ENCODE peak calls at places on chromosomes 5 and 9, in eight cellular contexts. M is BJ, K is colonic mucosa, L is gastrocnemius medialis, C is fibroblast of pulmonary artery, E is foreskin fibroblast, S is AG10803, T is uterus. Q is an unnamed sample.

GRCh38 chr5:123906698-123907295 is 394.8 kb downstream of the CSNK1G3 start:
- DNase-seq in M (no peak), K (no peak), L (no peak), C (no peak), E (no peak), S (no peak), T (no peak), Q (no peak)

GRCh38 chr5:109161914-109162683 is 247.7 kb downstream of the PJA2 start:
- DNase-seq in M (peak; percentile 13), K (no peak), L (no peak), C (peak; percentile 63), E (peak; percentile 36), S (peak; percentile 31), T (no peak), Q (no peak)

GRCh38 chr5:134129411-134130238 is 15.1 kb downstream of the TCF7 start:
- DNase-seq in M (no peak), K (no peak), L (no peak), C (no peak), E (no peak), S (no peak), T (no peak), Q (no peak)

GRCh38 chr9:33718987-33719386 is 76.4 kb upstream of the PRSS3 start:
- DNase-seq in M (no peak), K (no peak), L (no peak), C (peak; percentile 49), E (peak; percentile 30), S (peak; percentile 3), T (no peak), Q (no peak)

GRCh38 chr5:172383231-172383802 is 71.0 kb downstream of the SH3PXD2B start:
- DNase-seq in M (no peak), K (peak; percentile 50), L (no peak), C (peak; percentile 64), E (peak; percentile 45), S (no peak), T (no peak), Q (peak; percentile 34)

GRCh38 chr5:14557203-14557725 is 24.3 kb upstream of the OTULINL start:
- DNase-seq in M (no peak), K (peak; percentile 83), L (no peak), C (no peak), E (peak; percentile 4), S (no peak), T (no peak), Q (peak; percentile 67)

GRCh38 chr9:101567725-101567993 is 27.1 kb downstream of the PPP3R2 start:
- DNase-seq in M (no peak), K (no peak), L (no peak), C (no peak), E (no peak), S (no peak), T (no peak), Q (no peak)

GRCh38 chr9:18498947-18499585 is 25.1 kb downstream of the ADAMTSL1 start:
- DNase-seq in M (no peak), K (no peak), L (no peak), C (no peak), E (no peak), S (no peak), T (no peak), Q (no peak)

GRCh38 chr9:85258823-85259370 is 482.9 kb downstream of the AGTPBP1 start:
- DNase-seq in M (peak; percentile 8), K (peak; percentile 50), L (peak; percentile 5), C (peak; percentile 65), E (peak; percentile 69), S (peak; percentile 70), T (no peak), Q (peak; percentile 57)

GRCh38 chr5:67058998-67059746 is 137.4 kb downstream of the CD180 start:
- DNase-seq in M (no peak), K (no peak), L (no peak), C (no peak), E (peak; percentile 21), S (no peak), T (no peak), Q (no peak)

GRCh38 chr9:107671588-107671987 is 182.0 kb upstream of the KLF4 start:
- DNase-seq in M (no peak), K (no peak), L (no peak), C (no peak), E (no peak), S (no peak), T (no peak), Q (no peak)

GRCh38 chr9:16925426-16925825 is 55.0 kb upstream of the BNC2 start:
- DNase-seq in M (peak; percentile 20), K (no peak), L (no peak), C (peak; percentile 32), E (peak; percentile 65), S (peak; percentile 64), T (no peak), Q (no peak)

GRCh38 chr9:18805386-18805785 is 227.6 kb downstream of the SAXO1 start:
- DNase-seq in M (no peak), K (no peak), L (no peak), C (no peak), E (no peak), S (no peak), T (no peak), Q (no peak)

GRCh38 chr5:10701567-10702039 is 59.4 kb downstream of the DAP start:
- DNase-seq in M (no peak), K (peak; percentile 55), L (no peak), C (peak; percentile 61), E (peak; percentile 69), S (peak; percentile 47), T (no peak), Q (no peak)

GRCh38 chr5:2703615-2704014 is 47.9 kb downstream of the IRX2 start:
- DNase-seq in M (no peak), K (no peak), L (no peak), C (no peak), E (no peak), S (no peak), T (no peak), Q (no peak)

DNA sequence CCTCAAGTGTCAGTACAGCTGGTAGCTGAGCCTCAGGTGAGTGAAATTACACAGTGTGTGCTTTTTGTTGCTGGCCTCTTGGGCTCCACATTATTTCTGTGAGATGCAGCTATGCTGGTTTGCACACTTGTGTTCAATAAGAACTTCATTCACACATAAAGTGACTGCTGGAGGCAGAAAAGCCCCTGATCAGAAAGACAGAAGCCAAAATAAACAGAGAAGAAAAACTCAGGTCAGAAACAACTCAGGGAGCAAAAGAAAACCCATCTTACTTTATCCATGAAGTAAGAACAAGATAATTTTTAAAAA is 15.1 kb downstream of the PNPLA7 start:
- DNase-seq in M (no peak), K (no peak), L (no peak), C (no peak), E (no peak), S (no peak), T (no peak), Q (no peak)
- TF ChIP-seq CTCF in M (no peak), K (no peak), L (no peak), C (no peak), E (no peak), S (no peak), T (no peak), Q (no peak)

DNA sequence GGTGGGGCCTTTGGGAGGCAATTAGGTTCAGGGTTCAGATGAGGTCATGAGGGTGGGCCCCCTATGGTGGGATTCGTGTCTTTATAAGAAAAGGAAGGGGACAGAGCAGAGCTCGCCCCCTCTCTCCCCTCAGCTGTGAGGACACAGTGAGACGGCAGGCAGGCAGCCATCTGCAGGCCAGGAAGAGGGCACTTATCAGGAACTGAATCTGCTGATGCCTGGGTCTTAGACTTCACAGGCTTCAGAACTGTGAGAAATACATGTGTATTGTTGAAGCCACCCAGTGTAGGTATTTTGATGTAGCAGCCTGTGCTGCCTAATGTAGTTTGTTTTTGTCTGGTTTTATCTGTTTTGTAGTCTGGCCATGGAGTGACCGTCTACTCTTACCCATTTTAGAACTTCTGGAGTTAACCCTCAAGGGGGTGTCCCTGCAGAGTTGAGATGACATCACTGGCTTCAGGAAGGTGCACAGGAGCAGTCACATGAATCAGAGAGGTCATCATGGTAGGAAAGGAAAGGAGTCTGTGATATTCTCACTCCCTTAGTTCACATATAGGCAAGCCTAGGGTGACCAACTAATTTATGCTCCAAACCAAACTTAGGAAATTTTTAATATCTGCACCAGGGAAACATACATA is 71.0 kb downstream of the LRRC70 start:
- DNase-seq in M (no peak), K (no peak), L (no peak), C (no peak), E (no peak), S (no peak), T (no peak), Q (no peak)
- H3K4me3 ChIP-seq in M (no peak overlapping the region), K (no peak overlapping the region), L (no peak overlapping the region), C (no peak overlapping the region), E (no peak overlapping the region), S (no peak overlapping the region), T (no peak overlapping the region), Q (no peak overlapping the region)

GRCh38 chr5:147193123-147193522 is 41.7 kb upstream of the STK32A start:
- DNase-seq in M (no peak), K (no peak), L (no peak), C (no peak), E (no peak), S (no peak), T (no peak), Q (no peak)

GRCh38 chr5:147188200-147189108 is 46.4 kb upstream of the STK32A start:
- DNase-seq in M (no peak), K (peak; percentile 58), L (no peak), C (peak; percentile 84), E (peak; percentile 63), S (peak; percentile 69), T (peak; percentile 18), Q (peak; percentile 18)

GRCh38 chr5:147190236-147190815 is 44.5 kb upstream of the STK32A start:
- DNase-seq in M (no peak), K (no peak), L (no peak), C (peak; percentile 11), E (no peak), S (peak; percentile 53), T (no peak), Q (no peak)

GRCh38 chr5:147187163-147187562 is 47.7 kb upstream of the STK32A start:
- DNase-seq in M (no peak), K (no peak), L (no peak), C (no peak), E (no peak), S (no peak), T (no peak), Q (no peak)

GRCh38 chr5:147189109-147189424 is 45.8 kb upstream of the STK32A start:
- DNase-seq in M (no peak), K (no peak), L (no peak), C (no peak), E (no peak), S (no peak), T (no peak), Q (no peak)
- TF ChIP-seq CTCF in M (no peak), K (no peak), L (no peak), C (no peak), E (no peak), S (no peak), T (no peak), Q (no peak)

DNA sequence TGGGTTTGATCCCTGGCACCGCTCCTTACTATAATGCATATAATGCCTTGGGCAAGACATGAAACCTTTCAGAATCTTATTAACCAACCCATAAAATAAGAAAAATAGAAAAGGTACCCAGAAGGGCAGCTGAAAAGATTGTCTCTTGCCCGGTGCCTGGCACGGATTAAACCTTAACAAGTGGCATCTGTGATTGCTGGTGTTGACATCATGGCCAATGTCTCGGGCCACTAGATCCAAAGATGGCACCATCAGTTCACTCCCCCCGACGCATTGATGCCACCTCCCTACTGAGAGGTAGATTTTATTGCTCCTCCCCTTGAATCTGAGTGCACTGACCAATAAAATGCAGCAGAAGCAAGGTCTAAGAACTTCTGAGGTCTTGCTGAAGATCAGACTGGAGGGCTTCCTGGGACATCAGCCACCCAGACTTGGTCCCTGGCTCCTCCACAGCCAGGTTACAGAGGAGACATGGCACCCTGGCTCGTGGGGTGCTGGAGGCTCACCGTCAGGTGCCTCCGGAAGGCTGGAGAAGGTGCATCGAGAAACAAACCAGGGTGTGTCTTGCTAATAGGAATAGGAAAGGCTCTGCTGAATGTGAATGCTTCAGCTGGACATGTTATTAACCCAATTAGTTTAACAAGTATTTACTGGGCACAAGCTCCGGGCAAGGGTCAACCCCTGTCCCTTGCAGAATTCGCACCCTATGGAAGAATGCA is 80.0 kb upstream of the COL5A1 start:
- DNase-seq in M (no peak), K (no peak), L (no peak), C (no peak), E (no peak), S (no peak), T (no peak), Q (no peak)
- H3K4me3 ChIP-seq in M (no peak overlapping the region), K (no peak overlapping the region), L (no peak overlapping the region), C (no peak overlapping the region), E (no peak overlapping the region), S (no peak overlapping the region), T (no peak overlapping the region), Q (no peak overlapping the region)

Q was measured in transverse colon.